ENCODE peak calls at places on chromosomes 5 and 9, in ten cellular contexts. V is pancreas, W is GM23338, M is cardiac fibroblast, E is heart right ventricle, A is cardiac muscle cell, P is mammary epithelial cell, Z is endodermal cell, R is foreskin fibroblast, B is tibial nerve. O is an unnamed sample.

GRCh38 chr5:1479066-1479465 is 33.8 kb upstream of the SLC6A3 start:
- DNase-seq in E (no peak), W (no peak), Z (no peak), M (no peak), R (no peak), V (no peak), B (no peak), P (no peak), A (no peak), O (no peak)

GRCh38 chr5:126972062-126972895 is 58.1 kb downstream of the MARCHF3 start:
- DNase-seq in R (no peak), Z (no peak), E (no peak), P (peak; percentile 3), V (no peak), M (peak; percentile 46), B (no peak), A (no peak), W (no peak), O (no peak)

GRCh38 chr9:114004221-114004716 is 73.8 kb downstream of the AMBP start:
- DNase-seq in P (no peak), W (no peak), M (no peak), E (peak; percentile 59), V (no peak), Z (peak; percentile 22), A (peak; percentile 68), R (no peak), B (peak; percentile 39), O (no peak)

GRCh38 chr5:162248107-162248713 is 180.6 kb downstream of the GABRG2 start:
- DNase-seq in P (no peak), Z (peak; percentile 92), V (no peak), E (no peak), W (peak; percentile 91), B (no peak), R (no peak), M (no peak), A (no peak), O (no peak)

GRCh38 chr9:129206921-129207320 is 28.9 kb upstream of the IER5L start:
- DNase-seq in B (no peak), M (no peak), P (no peak), Z (no peak), R (no peak), V (no peak), W (no peak), E (no peak), A (no peak), O (no peak)

GRCh38 chr9:115182264-115182663 is 64.3 kb upstream of the TNC start:
- DNase-seq in M (no peak), A (no peak), R (no peak), Z (no peak), V (no peak), E (no peak), W (peak; percentile 33), B (no peak), P (no peak), O (no peak)

GRCh38 chr5:12316812-12317211 is 412.6 kb upstream of the CTNND2 start:
- DNase-seq in W (no peak), M (no peak), Z (no peak), A (no peak), V (no peak), P (no peak), E (no peak), R (no peak), B (no peak), O (peak; percentile 85)

GRCh38 chr5:176803027-176803942 is 7.1 kb upstream of the UNC5A start:
- DNase-seq in E (no peak), W (no peak), B (no peak), R (no peak), Z (no peak), P (no peak), M (no peak), A (no peak), V (no peak), O (no peak)

GRCh38 chr5:97915101-97915500 is 732.1 kb upstream of the RIOK2 start:
- DNase-seq in M (no peak), Z (no peak), V (no peak), E (no peak), P (no peak), W (no peak), B (no peak), R (no peak), A (no peak), O (no peak)

GRCh38 chr5:108101105-108101504 is 280.8 kb downstream of the FBXL17 start:
- DNase-seq in E (no peak), Z (no peak), A (no peak), M (peak; percentile 31), W (no peak), B (no peak), R (no peak), V (no peak), P (no peak), O (no peak)

DNA sequence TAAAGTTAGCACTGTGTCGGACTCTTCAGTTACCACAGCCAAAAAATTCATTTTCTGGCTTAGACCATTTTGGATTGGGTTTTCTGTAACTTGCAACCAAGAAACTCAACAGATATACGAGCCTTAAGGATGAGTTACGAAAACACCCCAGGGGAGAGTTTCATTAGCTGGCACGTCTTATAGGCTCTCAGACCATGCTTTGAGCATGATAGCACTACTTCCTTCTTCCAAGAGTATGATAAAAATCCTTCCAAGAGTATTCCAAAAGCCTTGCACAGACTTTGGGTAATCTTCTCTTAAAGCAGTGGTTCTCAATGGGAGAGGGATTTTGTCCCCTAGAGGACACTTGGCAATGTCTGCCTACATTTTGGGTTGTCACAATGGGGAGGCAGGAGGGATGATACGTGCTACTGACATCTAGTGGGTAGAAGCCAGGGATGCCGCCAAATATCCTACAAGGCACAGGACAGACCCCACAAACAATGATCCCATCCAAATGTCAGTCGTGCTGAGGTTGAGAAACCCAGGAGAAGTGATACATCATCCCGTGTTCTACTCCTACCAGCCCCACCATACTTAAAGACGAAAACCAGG is 64.8 kb downstream of the SMIM23 start:
- DNase-seq in R (no peak), B (peak; percentile 41), Z (peak; percentile 84), P (no peak), E (no peak), M (peak; percentile 17), V (no peak), A (peak; percentile 30), W (peak; percentile 90), O (peak; percentile 18)
- TF ChIP-seq CTCF in R (peak; percentile 14), B (no peak), Z (peak; percentile 89), P (peak; percentile 24), E (peak; percentile 18), M (peak; percentile 7), V (no peak), A (peak; percentile 34), W (peak; percentile 76), O (peak; percentile 48)

GRCh38 chr5:76820491-76820890 is 1.7 kb downstream of the F2RL1 start:
- DNase-seq in W (no peak), P (no peak), E (no peak), M (peak; percentile 43), V (no peak), R (no peak), A (no peak), Z (no peak), B (no peak), O (no peak)
- H3K4me3 ChIP-seq in W (peak overlapping the region; percentile 98), P (peak overlapping the region; percentile 81), E (peak overlapping the region; percentile 63), M (peak overlapping the region; percentile 91), V (no peak overlapping the region), R (no peak overlapping the region), A (no peak overlapping the region), Z (peak overlapping the region; percentile 91), B (no peak overlapping the region), O (peak overlapping the region; percentile 98)

GRCh38 chr9:127130661-127131538 is 8.5 kb upstream of the ANGPTL2 start:
- DNase-seq in M (peak; percentile 97), W (no peak), R (peak; percentile 91), V (no peak), E (no peak), P (peak; percentile 84), Z (no peak), B (peak; percentile 75), A (no peak), O (peak; percentile 96)

GRCh38 chr9:127132921-127133647 is 10.6 kb upstream of the ANGPTL2 start:
- DNase-seq in A (peak; percentile 29), V (no peak), W (peak; percentile 63), B (no peak), Z (peak; percentile 84), P (no peak), M (peak; percentile 53), R (no peak), E (no peak), O (peak; percentile 37)

GRCh38 chr9:127132375-127132774 is 9.9 kb upstream of the ANGPTL2 start:
- DNase-seq in A (no peak), E (no peak), R (no peak), V (no peak), M (no peak), P (no peak), W (no peak), Z (peak; percentile 40), B (no peak), O (no peak)

GRCh38 chr9:127130235-127130634 is 7.8 kb upstream of the ANGPTL2 start:
- DNase-seq in R (no peak), A (no peak), V (no peak), M (no peak), W (no peak), P (no peak), Z (no peak), E (no peak), B (no peak), O (no peak)

DNA sequence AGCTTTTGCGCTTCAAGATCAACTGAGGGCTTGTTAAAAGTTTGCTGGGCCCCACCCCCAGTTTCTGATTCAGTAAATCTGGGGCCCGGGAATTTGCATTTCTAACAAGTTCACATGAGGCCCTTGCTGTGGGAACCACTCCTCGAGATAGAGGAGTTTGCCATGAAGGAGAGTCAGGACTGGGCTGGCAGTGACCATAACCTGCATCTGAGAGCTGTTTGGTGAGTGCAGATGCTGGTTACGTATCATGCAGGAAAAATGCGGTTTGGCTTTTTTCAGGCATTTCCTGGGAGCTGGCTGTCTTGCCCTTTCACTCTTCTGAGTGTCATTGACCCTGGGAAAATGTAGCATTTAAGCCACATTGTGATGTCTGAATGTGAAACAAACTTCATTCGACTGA is 9.4 kb upstream of the ANGPTL2 start:
- DNase-seq in B (no peak), Z (peak; percentile 40), M (peak; percentile 86), V (no peak), P (peak; percentile 28), W (peak; percentile 17), R (peak; percentile 37), A (no peak), E (no peak), O (peak; percentile 56)
- TF ChIP-seq CTCF in B (no peak), Z (no peak), M (no peak), V (no peak), P (no peak), W (no peak), R (no peak), A (no peak), E (no peak), O (no peak)

GRCh38 chr5:42908509-42909488 is 97.1 kb upstream of the SELENOP start:
- DNase-seq in B (peak; percentile 84), R (peak; percentile 77), Z (peak; percentile 95), V (peak; percentile 89), E (peak; percentile 87), A (peak; percentile 94), W (peak; percentile 96), P (peak; percentile 71), M (peak; percentile 92), O (peak; percentile 88)

GRCh38 chr5:42915306-42915866 is 103.7 kb upstream of the SELENOP start:
- DNase-seq in P (no peak), W (no peak), A (no peak), B (no peak), R (no peak), V (no peak), M (no peak), Z (no peak), E (no peak), O (no peak)

GRCh38 chr5:42908086-42908485 is 96.4 kb upstream of the SELENOP start:
- DNase-seq in B (no peak), P (no peak), W (no peak), V (no peak), M (no peak), Z (no peak), E (no peak), A (no peak), R (no peak), O (no peak)

GRCh38 chr5:42912184-42912766 is 100.6 kb upstream of the SELENOP start:
- DNase-seq in M (peak; percentile 79), A (peak; percentile 10), B (peak; percentile 32), P (peak; percentile 32), V (no peak), Z (no peak), W (peak; percentile 16), E (no peak), R (peak; percentile 43), O (peak; percentile 74)
- H3K4me3 ChIP-seq in M (no peak overlapping the region), A (no peak overlapping the region), B (no peak overlapping the region), P (no peak overlapping the region), V (no peak overlapping the region), Z (no peak overlapping the region), W (no peak overlapping the region), E (no peak overlapping the region), R (no peak overlapping the region), O (no peak overlapping the region)

O was measured in epithelial cell of esophagus.